ENCODE peak calls at places on chromosomes 6 and 20, in five cellular contexts. One of them, this sample, is unnamed.

GRCh38 chr6:109769213-109769612 is 78.1 kb downstream of the FIG4 start:
- DNase-seq in AG08396: no peak
- DNase-seq in T-cell: no peak
- DNase-seq in left lung: no peak
- DNase-seq in pancreas: no peak
- DNase-seq in this sample: no peak

GRCh38 chr6:33492093-33492492 is 37.7 kb downstream of the ZBTB9 start:
- DNase-seq in left lung: no peak
- DNase-seq in pancreas: no peak
- DNase-seq in T-cell: no peak
- DNase-seq in AG08396: no peak
- DNase-seq in this sample: no peak

GRCh38 chr6:129369737-129370136 is 340.2 kb downstream of the ARHGAP18 start:
- DNase-seq in AG08396: no peak
- DNase-seq in pancreas: no peak
- DNase-seq in left lung: no peak
- DNase-seq in T-cell: no peak
- DNase-seq in this sample: no peak

GRCh38 chr6:3844097-3844463 is 5.1 kb upstream of the FAM50B start:
- DNase-seq in pancreas: no peak
- DNase-seq in T-cell: no peak
- DNase-seq in left lung: no peak
- DNase-seq in AG08396: peak
- DNase-seq in this sample: no peak

GRCh38 chr20:13060327-13060726 is 51.6 kb downstream of the SPTLC3 start:
- DNase-seq in pancreas: no peak
- DNase-seq in AG08396: no peak
- DNase-seq in left lung: no peak
- DNase-seq in T-cell: no peak
- DNase-seq in this sample: no peak

GRCh38 chr6:132405143-132405915 is 4.1 kb upstream of the MOXD1 start:
- DNase-seq in left lung: no peak
- DNase-seq in AG08396: peak
- DNase-seq in T-cell: no peak
- DNase-seq in pancreas: no peak
- DNase-seq in this sample: no peak

GRCh38 chr6:42128460-42129359 is 13.7 kb downstream of the C6orf132 start:
- DNase-seq in pancreas: no peak
- DNase-seq in left lung: no peak
- DNase-seq in T-cell: no peak
- DNase-seq in AG08396: no peak
- DNase-seq in this sample: no peak

GRCh38 chr20:61661025-61661424 is 404.7 kb downstream of the TAF4 start:
- DNase-seq in pancreas: no peak
- DNase-seq in AG08396: no peak
- DNase-seq in T-cell: no peak
- DNase-seq in left lung: no peak
- DNase-seq in this sample: no peak

GRCh38 chr6:1641391-1641790 is 31.7 kb downstream of the FOXC1 start:
- DNase-seq in AG08396: no peak
- DNase-seq in pancreas: peak
- DNase-seq in T-cell: no peak
- DNase-seq in left lung: peak
- DNase-seq in this sample: no peak

GRCh38 chr6:166627875-166628849 is 1.1 kb upstream of the RPS6KA2 start:
- DNase-seq in left lung: peak
- DNase-seq in T-cell: peak
- DNase-seq in pancreas: peak
- DNase-seq in AG08396: peak
- DNase-seq in this sample: no peak

GRCh38 chr6:44661221-44661609 is 273.7 kb downstream of the CDC5L start:
- DNase-seq in AG08396: no peak
- DNase-seq in pancreas: no peak
- DNase-seq in left lung: no peak
- DNase-seq in T-cell: no peak
- DNase-seq in this sample: no peak

GRCh38 chr6:16324622-16325225 is 86.3 kb downstream of the GMPR start:
- DNase-seq in left lung: no peak
- DNase-seq in pancreas: no peak
- DNase-seq in AG08396: no peak
- DNase-seq in T-cell: no peak
- DNase-seq in this sample: no peak

GRCh38 chr6:107124934-107125348 is 9.6 kb upstream of the BEND3 start:
- DNase-seq in pancreas: no peak
- DNase-seq in left lung: no peak
- DNase-seq in AG08396: no peak
- DNase-seq in T-cell: no peak
- DNase-seq in this sample: no peak

GRCh38 chr6:43771210-43771857 is 1.3 kb downstream of the VEGFA start:
- DNase-seq in T-cell: peak
- DNase-seq in left lung: peak
- DNase-seq in pancreas: peak
- DNase-seq in AG08396: peak
- DNase-seq in this sample: no peak

GRCh38 chr6:118468682-118469465 is 79.2 kb upstream of the PLN start:
- DNase-seq in AG08396: no peak
- DNase-seq in pancreas: no peak
- DNase-seq in T-cell: no peak
- DNase-seq in left lung: no peak
- DNase-seq in this sample: no peak

GRCh38 chr6:83378621-83379388 is 52.0 kb downstream of the ME1 start:
- DNase-seq in T-cell: no peak
- DNase-seq in AG08396: no peak
- DNase-seq in pancreas: no peak
- DNase-seq in left lung: no peak
- DNase-seq in this sample: no peak

GRCh38 chr20:57590485-57591288 is 29.5 kb downstream of the ZBP1 start:
- DNase-seq in T-cell: no peak
- DNase-seq in AG08396: no peak
- DNase-seq in pancreas: no peak
- DNase-seq in left lung: no peak
- DNase-seq in this sample: no peak

GRCh38 chr6:149318581-149319286 is 1.2 kb downstream of the TAB2 start:
- DNase-seq in pancreas: no peak
- DNase-seq in T-cell: peak
- DNase-seq in AG08396: no peak
- DNase-seq in left lung: no peak
- DNase-seq in this sample: no peak

GRCh38 chr6:128870751-128871150 is 12.2 kb upstream of the LAMA2 start:
- DNase-seq in left lung: no peak
- DNase-seq in pancreas: no peak
- DNase-seq in AG08396: no peak
- DNase-seq in T-cell: no peak
- DNase-seq in this sample: no peak

GRCh38 chr6:139448998-139449610 is 74.7 kb upstream of the CITED2 start:
- DNase-seq in left lung: no peak
- DNase-seq in T-cell: no peak
- DNase-seq in pancreas: no peak
- DNase-seq in AG08396: no peak
- DNase-seq in this sample: no peak

GRCh38 chr20:38724603-38725457 is 544 bp downstream of the SLC32A1 start:
- DNase-seq in pancreas: no peak
- DNase-seq in AG08396: no peak
- DNase-seq in T-cell: no peak
- DNase-seq in left lung: no peak
- DNase-seq in this sample: no peak

GRCh38 chr6:33815854-33816253 is 12.1 kb upstream of the MLN start:
- DNase-seq in AG08396: peak
- DNase-seq in pancreas: no peak
- DNase-seq in left lung: no peak
- DNase-seq in T-cell: no peak
- DNase-seq in this sample: peak

GRCh38 chr6:166361080-166361429 is 18.7 kb upstream of the SFT2D1 start:
- DNase-seq in left lung: peak
- DNase-seq in AG08396: no peak
- DNase-seq in pancreas: no peak
- DNase-seq in T-cell: no peak
- DNase-seq in this sample: no peak

GRCh38 chr6:408599-409102 is 17.1 kb downstream of the IRF4 start:
- DNase-seq in pancreas: peak
- DNase-seq in AG08396: peak
- DNase-seq in left lung: peak
- DNase-seq in T-cell: no peak
- DNase-seq in this sample: no peak

GRCh38 chr6:107612762-107613415 is 123.0 kb downstream of the SOBP start:
- DNase-seq in left lung: no peak
- DNase-seq in AG08396: no peak
- DNase-seq in T-cell: no peak
- DNase-seq in pancreas: no peak
- DNase-seq in this sample: no peak

GRCh38 chr6:158039571-158040050 is 57.9 kb downstream of the SYNJ2 start:
- DNase-seq in left lung: no peak
- DNase-seq in T-cell: no peak
- DNase-seq in AG08396: peak
- DNase-seq in pancreas: no peak
- DNase-seq in this sample: no peak

GRCh38 chr6:99467509-99468106 is 42.5 kb upstream of the PNISR start:
- DNase-seq in T-cell: no peak
- DNase-seq in pancreas: no peak
- DNase-seq in left lung: no peak
- DNase-seq in AG08396: peak
- DNase-seq in this sample: peak

GRCh38 chr6:67870321-67870720 is 764.8 kb upstream of the ADGRB3 start:
- DNase-seq in AG08396: no peak
- DNase-seq in pancreas: no peak
- DNase-seq in left lung: no peak
- DNase-seq in T-cell: no peak
- DNase-seq in this sample: no peak

GRCh38 chr6:140462495-140463311 is 1088.3 kb upstream of the CITED2 start:
- DNase-seq in AG08396: no peak
- DNase-seq in left lung: no peak
- DNase-seq in T-cell: no peak
- DNase-seq in pancreas: no peak
- DNase-seq in this sample: no peak

GRCh38 chr6:76441850-76442249 is 369.4 kb upstream of the IMPG1 start:
- DNase-seq in left lung: no peak
- DNase-seq in AG08396: no peak
- DNase-seq in pancreas: no peak
- DNase-seq in T-cell: no peak
- DNase-seq in this sample: no peak

GRCh38 chr6:169288591-169288990 is 34.9 kb upstream of the THBS2 start:
- DNase-seq in AG08396: no peak
- DNase-seq in pancreas: no peak
- DNase-seq in T-cell: no peak
- DNase-seq in left lung: no peak
- DNase-seq in this sample: no peak

GRCh38 chr20:5660346-5660745 is 89.9 kb upstream of the SHLD1 start:
- DNase-seq in AG08396: no peak
- DNase-seq in T-cell: no peak
- DNase-seq in left lung: no peak
- DNase-seq in pancreas: no peak
- DNase-seq in this sample: no peak

GRCh38 chr6:170174124-170174770 is 116.6 kb downstream of the DLL1 start:
- DNase-seq in pancreas: no peak
- DNase-seq in T-cell: no peak
- DNase-seq in AG08396: no peak
- DNase-seq in left lung: peak
- DNase-seq in this sample: no peak

GRCh38 chr6:47671777-47672176 is 26.6 kb upstream of the ADGRF4 start:
- DNase-seq in T-cell: no peak
- DNase-seq in AG08396: no peak
- DNase-seq in pancreas: no peak
- DNase-seq in left lung: no peak
- DNase-seq in this sample: no peak

GRCh38 chr6:112150363-112150762 is 63.0 kb downstream of the FAM229B start:
- DNase-seq in T-cell: no peak
- DNase-seq in AG08396: no peak
- DNase-seq in left lung: no peak
- DNase-seq in pancreas: no peak
- DNase-seq in this sample: no peak

GRCh38 chr6:43746071-43746470 is 23.9 kb upstream of the VEGFA start:
- DNase-seq in pancreas: no peak
- DNase-seq in left lung: no peak
- DNase-seq in T-cell: no peak
- DNase-seq in AG08396: no peak
- DNase-seq in this sample: no peak

GRCh38 chr6:4781426-4781825 is 5.2 kb downstream of the CDYL start:
- DNase-seq in left lung: no peak
- DNase-seq in T-cell: no peak
- DNase-seq in AG08396: no peak
- DNase-seq in pancreas: no peak
- DNase-seq in this sample: no peak

GRCh38 chr6:40874495-40874894 is 164.5 kb downstream of the UNC5CL start:
- DNase-seq in pancreas: no peak
- DNase-seq in AG08396: no peak
- DNase-seq in left lung: no peak
- DNase-seq in T-cell: no peak
- DNase-seq in this sample: no peak

GRCh38 chr20:20466341-20466879 is 98.5 kb downstream of the INSM1 start:
- DNase-seq in left lung: no peak
- DNase-seq in AG08396: peak
- DNase-seq in pancreas: no peak
- DNase-seq in T-cell: no peak
- DNase-seq in this sample: no peak